ENCODE peak calls at places on chromosomes 3 and 15, in eight cellular contexts. O, Z, A, H, J, N, F and L are unnamed samples.

GRCh38 chr3:187104956-187105355 is 34.3 kb downstream of the RPL39L start:
- DNase-seq in O (no peak), Z (no peak), A (no peak), H (no peak), J (no peak), N (no peak), F (no peak), L (no peak)

GRCh38 chr3:170044280-170044679 is 6.5 kb downstream of the GPR160 start:
- DNase-seq in O (no peak), Z (no peak), A (no peak), H (no peak), J (no peak), N (no peak), F (no peak), L (no peak)

GRCh38 chr15:95327661-95328060 is 1002.8 kb upstream of the NR2F2 start:
- DNase-seq in O (peak; percentile 23), Z (no peak), A (no peak), H (no peak), J (no peak), N (no peak), F (no peak), L (no peak)

GRCh38 chr3:139427283-139428060 is 38.0 kb upstream of the COPB2 start:
- DNase-seq in O (no peak), Z (peak; percentile 62), A (no peak), H (peak; percentile 72), J (peak; percentile 87), N (peak; percentile 84), F (peak; percentile 53), L (no peak)

GRCh38 chr3:120284702-120285507 is at the start of gene GPR156:
- DNase-seq in O (no peak), Z (no peak), A (peak; percentile 41), H (no peak), J (peak; percentile 30), N (no peak), F (no peak), L (no peak)

GRCh38 chr15:36363335-36363734 is 216.1 kb upstream of the CDIN1 start:
- DNase-seq in O (no peak), Z (no peak), A (no peak), H (no peak), J (peak; percentile 51), N (peak; percentile 15), F (no peak), L (no peak)

GRCh38 chr3:44412365-44412764 is 65.1 kb downstream of the ZNF445 start:
- DNase-seq in O (no peak), Z (no peak), A (no peak), H (no peak), J (no peak), N (no peak), F (no peak), L (no peak)

GRCh38 chr3:88041005-88041404 is 17.8 kb downstream of the CGGBP1 start:
- DNase-seq in O (no peak), Z (no peak), A (peak; percentile 40), H (no peak), J (no peak), N (no peak), F (no peak), L (no peak)

GRCh38 chr3:72974956-72975355 is 21.7 kb upstream of the PPP4R2 start:
- DNase-seq in O (no peak), Z (no peak), A (no peak), H (no peak), J (no peak), N (no peak), F (no peak), L (no peak)

GRCh38 chr3:125916376-125916978 is 52.5 kb upstream of the ROPN1B start:
- DNase-seq in O (no peak), Z (peak; percentile 94), A (peak; percentile 96), H (peak; percentile 92), J (peak; percentile 95), N (peak; percentile 96), F (peak; percentile 98), L (peak; percentile 99)

GRCh38 chr15:52496776-52497470 is 31.8 kb downstream of the MYO5A start:
- DNase-seq in O (no peak), Z (no peak), A (no peak), H (no peak), J (no peak), N (peak; percentile 46), F (no peak), L (no peak)

GRCh38 chr3:129470861-129471260 is 30.8 kb downstream of the IFT122 start:
- DNase-seq in O (no peak), Z (no peak), A (no peak), H (no peak), J (no peak), N (no peak), F (no peak), L (no peak)

GRCh38 chr3:54176106-54176505 is 53.8 kb downstream of the CACNA2D3 start:
- DNase-seq in O (no peak), Z (no peak), A (no peak), H (no peak), J (no peak), N (no peak), F (peak; percentile 72), L (no peak)

GRCh38 chr15:79431636-79432344 is at the start of gene MINAR1:
- DNase-seq in O (no peak), Z (peak; percentile 61), A (peak; percentile 47), H (no peak), J (peak; percentile 79), N (peak; percentile 36), F (no peak), L (no peak)

GRCh38 chr3:185595520-185595919 is 9.4 kb downstream of the SENP2 start:
- DNase-seq in O (no peak), Z (no peak), A (no peak), H (no peak), J (no peak), N (no peak), F (no peak), L (no peak)

GRCh38 chr3:16844771-16845170 is 40.0 kb upstream of the PLCL2 start:
- DNase-seq in O (no peak), Z (no peak), A (no peak), H (no peak), J (no peak), N (no peak), F (no peak), L (no peak)

GRCh38 chr3:16844222-16844621 is 40.5 kb upstream of the PLCL2 start:
- DNase-seq in O (no peak), Z (no peak), A (no peak), H (no peak), J (no peak), N (no peak), F (no peak), L (no peak)

GRCh38 chr3:16841354-16841753 is 43.4 kb upstream of the PLCL2 start:
- DNase-seq in O (no peak), Z (no peak), A (no peak), H (no peak), J (no peak), N (no peak), F (no peak), L (no peak)

GRCh38 chr3:16841906-16842709 is 42.6 kb upstream of the PLCL2 start:
- DNase-seq in O (peak; percentile 37), Z (no peak), A (peak; percentile 47), H (no peak), J (peak; percentile 24), N (no peak), F (peak; percentile 18), L (peak; percentile 93)

DNA sequence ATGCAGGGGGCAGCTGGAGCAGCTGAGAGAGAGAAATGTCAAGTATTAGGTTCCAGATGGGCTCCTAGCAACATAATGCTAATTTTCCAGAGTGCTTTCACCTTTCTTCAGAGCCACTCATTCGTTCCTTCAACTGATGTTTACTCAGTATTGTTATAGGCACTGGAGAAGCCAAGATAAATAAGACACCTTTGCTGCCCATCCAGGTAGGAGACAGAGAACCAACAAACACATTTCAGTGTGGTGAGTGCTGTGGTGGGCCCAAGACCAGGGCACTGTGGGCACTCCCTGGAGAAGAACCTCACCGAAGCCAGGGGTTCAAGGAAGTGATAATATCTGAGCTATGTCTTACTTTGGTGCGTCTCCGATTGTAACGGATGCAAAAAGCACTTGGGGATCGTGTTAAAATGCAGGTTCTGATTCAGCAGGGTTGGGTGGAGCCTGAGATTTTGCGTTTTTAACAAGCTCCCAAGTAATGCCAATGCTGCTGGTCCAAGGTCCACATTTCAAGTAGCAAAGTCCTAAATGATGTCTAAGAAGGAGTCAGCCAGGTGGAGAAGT is 42.0 kb upstream of the PLCL2 start:
- DNase-seq in O (no peak), Z (no peak), A (no peak), H (no peak), J (no peak), N (no peak), F (no peak), L (no peak)
- H3K4me1 ChIP-seq in O (no peaks in the 10 kb centered on the region), Z (peaks cover 3% of the 10 kb centered on the region), A (peaks cover 4% of the 10 kb centered on the region), H (no peaks in the 10 kb centered on the region), J (peaks cover 20% of the 10 kb centered on the region), N (no peaks in the 10 kb centered on the region), F (no peaks in the 10 kb centered on the region), L (peaks cover 45% of the 10 kb centered on the region)

GRCh38 chr3:136211547-136211946 is 15.4 kb upstream of the MSL2 start:
- DNase-seq in O (no peak), Z (no peak), A (no peak), H (peak; percentile 28), J (no peak), N (no peak), F (no peak), L (no peak)

GRCh38 chr3:136209921-136210320 is 13.8 kb upstream of the MSL2 start:
- DNase-seq in O (no peak), Z (no peak), A (no peak), H (no peak), J (no peak), N (no peak), F (no peak), L (no peak)

GRCh38 chr3:136207741-136208140 is 11.6 kb upstream of the MSL2 start:
- DNase-seq in O (no peak), Z (no peak), A (no peak), H (no peak), J (no peak), N (no peak), F (no peak), L (no peak)
- H3K9me3 ChIP-seq in O (no peaks in the 10 kb centered on the region), Z (no peaks in the 10 kb centered on the region), A (no peaks in the 10 kb centered on the region), H (no peaks in the 10 kb centered on the region), J (no peaks in the 10 kb centered on the region), N (no peaks in the 10 kb centered on the region), F (no peaks in the 10 kb centered on the region), L (no peaks in the 10 kb centered on the region)

GRCh38 chr3:55307622-55308021 is 179.5 kb downstream of the WNT5A start:
- DNase-seq in O (no peak), Z (no peak), A (no peak), H (no peak), J (no peak), N (no peak), F (no peak), L (no peak)
- H3K27ac ChIP-seq in O (no peak overlapping the region), Z (no peak overlapping the region), A (no peak overlapping the region), H (no peak overlapping the region), J (no peak overlapping the region), N (no peak overlapping the region), F (no peak overlapping the region), L (no peak overlapping the region)

DNA sequence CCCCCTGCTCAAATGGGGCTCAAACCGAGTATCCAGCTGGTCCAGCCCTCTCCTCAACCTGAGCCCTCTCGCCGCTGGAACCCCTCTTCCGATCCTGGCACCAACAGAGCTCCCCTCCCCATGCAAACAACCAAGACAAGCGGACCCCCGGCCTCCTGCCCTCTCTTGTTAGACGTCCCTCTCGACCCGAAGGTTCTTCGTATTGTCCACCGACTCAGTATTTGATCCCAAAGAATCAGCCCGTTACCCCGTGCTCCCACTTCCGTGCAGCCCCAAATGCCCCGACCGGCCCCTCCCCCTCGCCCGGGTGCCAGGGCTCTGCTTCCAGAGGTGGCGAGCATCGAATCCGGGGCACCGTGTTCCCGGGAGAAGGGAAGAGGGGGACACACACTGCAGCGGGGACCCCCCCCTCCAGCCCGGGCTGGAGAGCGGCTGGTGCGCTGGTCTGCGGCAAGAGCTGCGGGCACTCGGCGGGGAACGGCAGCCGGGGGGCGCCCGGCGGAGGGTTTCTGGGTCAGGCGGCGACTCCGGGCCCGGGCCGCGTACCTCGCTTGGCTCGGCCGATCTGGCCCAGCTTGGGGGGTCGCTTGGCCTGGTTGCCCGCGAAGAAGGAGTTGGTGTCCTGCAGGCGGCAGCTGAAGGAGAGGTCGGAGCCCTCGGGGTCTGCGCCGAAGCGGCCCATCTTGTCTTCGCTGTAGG is 633 bp downstream of the CAMK2N2 start:
- DNase-seq in O (no peak), Z (peak; percentile 30), A (no peak), H (no peak), J (no peak), N (no peak), F (no peak), L (no peak)
- H3K4me1 ChIP-seq in O (peaks cover 29% of the 10 kb centered on the region), Z (peaks cover 10% of the 10 kb centered on the region), A (no peaks in the 10 kb centered on the region), H (peaks cover 36% of the 10 kb centered on the region), J (peaks cover 4% of the 10 kb centered on the region), N (peaks cover 5% of the 10 kb centered on the region), F (peaks cover 4% of the 10 kb centered on the region), L (peaks cover 39% of the 10 kb centered on the region)